ENCODE peak calls at places on chromosomes 16 and 17, in ten cellular contexts. T is AG10803; M is stimulated activated naive CD4-positive, alpha-beta T cell; Q is CD8-positive, alpha-beta T cell; P is HFFc6; Z is astrocyte of the cerebellum; X is stimulated activated CD4-positive, alpha-beta T cell treated with anti-CD3 and anti-CD28 coated beads, Interleukin-1b, Interleukin-23, amount 100 ng/mL, for 1 hour; I is T-cell; A is GM04504; R is stimulated activated naive CD8-positive, alpha-beta T cell treated with anti-CD3 and anti-CD28 coated beads, Interleukin-15, Interleukin-2, amounts not matched to agents 100 U/mL and 50 U/mL, for 24 hours. Y is an unnamed sample.

GRCh38 chr17:34725740-34726139 is 146.4 kb downstream of the TMEM132E start:
- DNase-seq in X (no peak), Q (no peak), A (no peak), M (no peak), P (no peak), T (no peak), R (no peak), I (no peak), Z (no peak), Y (no peak)

GRCh38 chr16:68490829-68491575 is 42.7 kb upstream of the SMPD3 start:
- DNase-seq in Q (no peak), M (no peak), T (peak), A (peak), Z (peak), I (no peak), X (no peak), R (no peak), P (peak), Y (peak)

GRCh38 chr17:11643851-11644250 is 45.6 kb downstream of the DNAH9 start:
- DNase-seq in Q (no peak), R (no peak), I (no peak), A (no peak), M (no peak), Z (no peak), T (no peak), P (no peak), X (no peak), Y (no peak)

GRCh38 chr16:58085171-58085570 is 44.0 kb downstream of the CFAP20 start:
- DNase-seq in X (no peak), A (no peak), P (no peak), Z (no peak), M (no peak), R (no peak), Q (no peak), T (no peak), I (no peak), Y (no peak)

GRCh38 chr17:8122923-8123694 is 797 bp downstream of the HES7 start:
- DNase-seq in Z (no peak), A (no peak), I (no peak), X (no peak), T (peak), R (peak), M (no peak), P (no peak), Q (no peak), Y (peak)

GRCh38 chr16:48963901-48964615 is 317.6 kb downstream of the CBLN1 start:
- DNase-seq in M (no peak), R (no peak), I (no peak), T (peak), Q (no peak), P (peak), Z (peak), X (no peak), A (peak), Y (peak)

GRCh38 chr17:8873801-8874715 is 6.6 kb upstream of the PIK3R6 start:
- DNase-seq in Q (no peak), X (no peak), T (no peak), A (no peak), Z (no peak), M (no peak), I (no peak), R (no peak), P (no peak), Y (no peak)

GRCh38 chr17:79831367-79832210 is 7.7 kb downstream of the CBX4 start:
- DNase-seq in Z (no peak), A (no peak), T (no peak), X (no peak), M (no peak), P (no peak), I (no peak), Q (no peak), R (no peak), Y (no peak)

GRCh38 chr17:82153745-82154375 is 55.8 kb upstream of the FASN start:
- DNase-seq in I (peak), T (peak), P (peak), A (peak), R (peak), X (peak), Z (peak), M (peak), Q (peak), Y (peak)

GRCh38 chr17:8997994-8998628 is 23.2 kb upstream of the NTN1 start:
- DNase-seq in Z (peak), Q (peak), T (peak), A (no peak), I (peak), M (peak), P (peak), R (peak), X (peak), Y (peak)

GRCh38 chr17:75917443-75918111 is 12.9 kb upstream of the MRPL38 start:
- DNase-seq in M (no peak), P (no peak), A (no peak), I (no peak), T (no peak), Q (no peak), Z (no peak), X (no peak), R (no peak), Y (no peak)